ENCODE peak calls at places on chromosomes 4 and X, in nine cellular contexts. S is hepatocyte, D is tibial artery, V is psoas muscle, X is stomach, P is IMR-90, W is breast epithelium, U is HepG2, C is OCI-LY7. F is an unnamed sample.

GRCh38 chrX:126165721-126166401 is at the start of gene DCAF12L2:
- DNase-seq in C (no peak), X (no peak), V (peak; percentile 50), S (peak; percentile 23), D (no peak), U (no peak), W (no peak), P (no peak), F (no peak)

GRCh38 chr4:41390661-41391060 is 133.9 kb downstream of the UCHL1 start:
- DNase-seq in P (no peak), C (no peak), W (no peak), X (no peak), D (no peak), U (no peak), S (no peak), V (no peak), F (no peak)

GRCh38 chrX:71493111-71493613 is 39.7 kb upstream of the OGT start:
- DNase-seq in X (peak; percentile 34), U (peak; percentile 6), P (no peak), D (no peak), S (no peak), V (peak; percentile 51), C (no peak), W (no peak), F (no peak)

GRCh38 chrX:57817302-57817701 is 93.0 kb downstream of the ZXDA start:
- DNase-seq in W (no peak), V (no peak), S (no peak), D (no peak), X (no peak), C (peak; percentile 19), P (no peak), U (no peak), F (no peak)

GRCh38 chr4:40874331-40874730 is 124.6 kb downstream of the NSUN7 start:
- DNase-seq in W (no peak), S (no peak), U (no peak), P (no peak), C (no peak), V (no peak), X (no peak), D (no peak), F (no peak)

GRCh38 chr4:5797866-5798265 is 86.9 kb downstream of the EVC start:
- DNase-seq in C (no peak), D (no peak), P (no peak), X (no peak), W (no peak), V (no peak), S (no peak), U (no peak), F (no peak)

GRCh38 chr4:57193996-57194675 is 84.0 kb upstream of the IGFBP7 start:
- DNase-seq in W (no peak), P (no peak), D (no peak), S (no peak), U (no peak), C (no peak), X (no peak), V (no peak), F (no peak)

GRCh38 chr4:89298160-89298559 is 9.4 kb downstream of the GPRIN3 start:
- DNase-seq in U (no peak), V (no peak), X (no peak), C (peak; percentile 90), D (no peak), W (no peak), P (no peak), S (no peak), F (no peak)

GRCh38 chr4:15907430-15907829 is 31.1 kb downstream of the FGFBP1 start:
- DNase-seq in P (no peak), S (no peak), X (no peak), W (no peak), U (no peak), V (no peak), C (no peak), D (no peak), F (no peak)

GRCh38 chr4:57424231-57424897 is 314.2 kb upstream of the IGFBP7 start:
- DNase-seq in C (no peak), S (peak; percentile 28), X (no peak), D (peak; percentile 88), U (no peak), W (no peak), P (peak; percentile 14), V (no peak), F (peak; percentile 75)

GRCh38 chr4:82650868-82651267 is 89.1 kb upstream of the TMEM150C start:
- DNase-seq in W (no peak), D (no peak), S (no peak), V (no peak), C (no peak), U (no peak), X (no peak), P (no peak), F (no peak)

GRCh38 chrX:87517571-87518141 is at the start of gene KLHL4:
- DNase-seq in U (no peak), X (no peak), W (no peak), S (peak; percentile 62), V (no peak), P (peak; percentile 74), D (no peak), C (no peak), F (peak; percentile 56)

GRCh38 chr4:159307929-159308328 is 205.1 kb downstream of the RAPGEF2 start:
- DNase-seq in S (no peak), C (no peak), D (no peak), P (no peak), X (no peak), V (no peak), W (no peak), U (no peak), F (no peak)

GRCh38 chr4:171846232-171846631 is 33.0 kb downstream of the GALNTL6 start:
- DNase-seq in U (peak; percentile 31), W (no peak), X (peak; percentile 26), S (peak; percentile 77), V (no peak), D (no peak), P (no peak), C (peak; percentile 14), F (no peak)

GRCh38 chr4:185885075-185885474 is 73.1 kb upstream of the SORBS2 start:
- DNase-seq in V (no peak), P (no peak), W (no peak), S (no peak), X (no peak), C (no peak), D (no peak), U (no peak), F (no peak)

GRCh38 chr4:13430834-13431568 is 53.1 kb downstream of the RAB28 start:
- DNase-seq in X (no peak), V (no peak), P (no peak), D (no peak), W (no peak), S (no peak), U (no peak), C (peak; percentile 12), F (no peak)
- TF ChIP-seq CTCF in X (no peak), V (no peak), P (peak; percentile 14), D (no peak), W (no peak), S (peak; percentile 7), U (peak; percentile 42), C (peak; percentile 74), F (no peak)

GRCh38 chr4:3046149-3046548 is 28.2 kb downstream of the HTT-AS start:
- DNase-seq in X (no peak), D (no peak), W (no peak), V (no peak), C (peak; percentile 91), S (no peak), P (no peak), U (no peak), F (no peak)
- H3K27ac ChIP-seq in X (no peak overlapping the region), D (no peak overlapping the region), W (no peak overlapping the region), V (no peak overlapping the region), C (peak overlapping the region; percentile 80), S (no peak overlapping the region), P (no peak overlapping the region), U (no peak overlapping the region), F (no peak overlapping the region)

GRCh38 chr4:184474261-184475095 is at the start of gene IRF2:
- DNase-seq in C (peak; percentile 97), S (peak; percentile 98), V (peak; percentile 98), D (peak; percentile 99), X (peak; percentile 97), P (peak; percentile 97), W (peak; percentile 96), U (peak; percentile 93), F (peak; percentile 98)
- H3K4me1 ChIP-seq in C (peaks cover 55% of the 10 kb centered on the region), S (peaks cover 41% of the 10 kb centered on the region), V (peaks cover 52% of the 10 kb centered on the region), D (peaks cover 26% of the 10 kb centered on the region), X (peaks cover 68% of the 10 kb centered on the region), P (peaks cover 4% of the 10 kb centered on the region), W (peaks cover 2% of the 10 kb centered on the region), U (peaks cover 63% of the 10 kb centered on the region), F (peaks cover 47% of the 10 kb centered on the region)

GRCh38 chrX:33434256-33435092 is 223.1 kb upstream of the DMD start:
- DNase-seq in P (peak; percentile 37), V (no peak), S (peak; percentile 84), C (peak; percentile 73), X (peak; percentile 60), D (peak; percentile 64), W (peak; percentile 27), U (peak; percentile 9), F (peak; percentile 71)
- TF ChIP-seq CTCF in P (peak; percentile 57), V (peak; percentile 94), S (peak; percentile 92), C (peak; percentile 76), X (no peak), D (peak; percentile 67), W (peak; percentile 52), U (peak; percentile 60), F (peak; percentile 93)

GRCh38 chr4:94517492-94517891 is 65.8 kb downstream of the PDLIM5 start:
- DNase-seq in C (no peak), X (no peak), W (no peak), P (no peak), U (no peak), D (no peak), V (no peak), S (no peak), F (no peak)
- H3K27ac ChIP-seq in C (no peak overlapping the region), X (no peak overlapping the region), W (no peak overlapping the region), P (no peak overlapping the region), U (no peak overlapping the region), D (peak overlapping the region; percentile 77), V (peak overlapping the region; percentile 64), S (no peak overlapping the region), F (peak overlapping the region; percentile 63)

DNA sequence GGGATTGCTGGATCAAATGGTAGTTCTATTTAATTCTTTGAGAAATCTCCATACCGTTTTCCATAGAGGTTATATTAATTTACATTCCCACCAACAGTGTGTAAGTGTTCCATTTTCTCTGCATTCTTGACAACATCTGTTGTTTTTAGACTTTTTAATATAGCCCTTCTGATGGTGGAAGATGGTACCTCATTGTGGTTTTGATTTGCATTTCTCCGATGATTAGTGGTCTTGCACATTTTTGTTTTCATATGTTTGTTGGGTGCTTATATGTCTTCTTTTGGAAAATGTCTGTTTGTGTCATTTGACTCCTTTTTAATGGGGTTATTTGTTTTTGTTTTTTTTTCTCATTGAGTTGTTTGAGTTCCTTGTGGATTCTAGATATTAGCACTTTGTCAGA is 75.3 kb upstream of the PUDP start:
- DNase-seq in W (no peak), U (no peak), C (no peak), V (no peak), P (no peak), X (no peak), S (no peak), D (no peak), F (no peak)
- H3K4me1 ChIP-seq in W (no peaks in the 10 kb centered on the region), U (peaks cover 14% of the 10 kb centered on the region), C (peaks cover 70% of the 10 kb centered on the region), V (no peaks in the 10 kb centered on the region), P (no peaks in the 10 kb centered on the region), X (no peaks in the 10 kb centered on the region), S (no peaks in the 10 kb centered on the region), D (no peaks in the 10 kb centered on the region), F (no peaks in the 10 kb centered on the region)